ENCODE peak calls at places on chromosomes 1 and 21, in nine cellular contexts. M is suprapubic skin, X is heart left ventricle, S is uterus, L is HCT116, P is A549, N is stomach, J is right lobe of liver, E is transverse colon. T is an unnamed sample.

GRCh38 chr1:243731301-243731891 is 118.6 kb downstream of the AKT3 start:
- DNase-seq in M (no peak), X (peak; percentile 65), S (no peak), L (no peak), P (no peak), N (peak; percentile 43), J (peak; percentile 50), E (no peak), T (no peak)

GRCh38 chr1:185795181-185795580 is 61.0 kb downstream of the HMCN1 start:
- DNase-seq in M (no peak), X (no peak), S (no peak), L (no peak), P (no peak), N (no peak), J (no peak), E (no peak), T (no peak)

GRCh38 chr1:213020016-213020415 is 4.3 kb upstream of the ANGEL2 start:
- DNase-seq in M (no peak), X (no peak), S (no peak), L (no peak), P (no peak), N (no peak), J (no peak), E (no peak), T (no peak)

GRCh38 chr21:42655797-42656770 is 2.7 kb downstream of the PDE9A start:
- DNase-seq in M (no peak), X (no peak), S (no peak), L (no peak), P (no peak), N (no peak), J (no peak), E (peak; percentile 68), T (no peak)

GRCh38 chr1:58397187-58397820 is 149.2 kb downstream of the OMA1 start:
- DNase-seq in M (no peak), X (no peak), S (no peak), L (no peak), P (peak; percentile 5), N (no peak), J (no peak), E (no peak), T (no peak)

GRCh38 chr1:109617291-109617801 is 2.1 kb downstream of the GNAT2 start:
- DNase-seq in M (no peak), X (no peak), S (no peak), L (peak; percentile 44), P (peak; percentile 22), N (no peak), J (no peak), E (no peak), T (no peak)

GRCh38 chr1:111354584-111354983 is 63.9 kb downstream of the CHIA start:
- DNase-seq in M (no peak), X (no peak), S (no peak), L (no peak), P (no peak), N (no peak), J (no peak), E (no peak), T (no peak)

GRCh38 chr1:58971629-58972140 is 187.8 kb upstream of the JUN start:
- DNase-seq in M (peak; percentile 87), X (peak; percentile 60), S (peak; percentile 61), L (no peak), P (peak; percentile 19), N (peak; percentile 32), J (peak; percentile 80), E (no peak), T (no peak)

GRCh38 chr1:11027316-11027715 is 14.9 kb downstream of the TARDBP start:
- DNase-seq in M (no peak), X (no peak), S (no peak), L (no peak), P (no peak), N (no peak), J (no peak), E (no peak), T (no peak)

GRCh38 chr1:11026903-11027302 is 14.4 kb downstream of the TARDBP start:
- DNase-seq in M (no peak), X (no peak), S (no peak), L (no peak), P (no peak), N (no peak), J (no peak), E (no peak), T (no peak)

GRCh38 chr1:11026052-11026451 is 13.6 kb downstream of the TARDBP start:
- DNase-seq in M (no peak), X (no peak), S (no peak), L (no peak), P (no peak), N (no peak), J (no peak), E (no peak), T (no peak)

GRCh38 chr1:11024545-11024944 is 12.1 kb downstream of the TARDBP start:
- DNase-seq in M (no peak), X (no peak), S (no peak), L (no peak), P (no peak), N (no peak), J (no peak), E (no peak), T (no peak)

DNA sequence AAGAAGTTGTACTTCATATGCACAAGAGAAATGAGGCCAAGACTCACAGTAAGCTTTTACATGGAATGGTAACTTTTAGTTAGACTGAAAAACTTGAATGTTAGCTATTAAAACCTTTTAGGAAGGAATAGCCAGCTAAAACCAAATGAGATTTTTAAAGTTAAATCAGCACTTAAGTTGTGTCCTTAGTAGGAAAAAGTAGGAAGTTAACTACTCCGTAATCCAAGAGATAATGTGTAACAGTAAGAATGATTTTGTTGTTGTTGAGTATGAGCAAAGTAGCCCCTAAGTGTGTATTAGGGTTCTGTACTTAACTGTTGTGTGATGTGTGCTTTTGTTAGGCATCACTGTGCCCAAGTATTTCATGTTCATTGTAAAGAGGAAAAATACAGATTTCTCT is 13.2 kb downstream of the TARDBP start:
- DNase-seq in M (no peak), X (no peak), S (no peak), L (no peak), P (no peak), N (no peak), J (no peak), E (no peak), T (no peak)
- TF ChIP-seq POLR2A in M (no peak), X (no peak), S (no peak), L (no peak), P (no peak), N (no peak), J (no peak), E (no peak), T (no peak)

DNA sequence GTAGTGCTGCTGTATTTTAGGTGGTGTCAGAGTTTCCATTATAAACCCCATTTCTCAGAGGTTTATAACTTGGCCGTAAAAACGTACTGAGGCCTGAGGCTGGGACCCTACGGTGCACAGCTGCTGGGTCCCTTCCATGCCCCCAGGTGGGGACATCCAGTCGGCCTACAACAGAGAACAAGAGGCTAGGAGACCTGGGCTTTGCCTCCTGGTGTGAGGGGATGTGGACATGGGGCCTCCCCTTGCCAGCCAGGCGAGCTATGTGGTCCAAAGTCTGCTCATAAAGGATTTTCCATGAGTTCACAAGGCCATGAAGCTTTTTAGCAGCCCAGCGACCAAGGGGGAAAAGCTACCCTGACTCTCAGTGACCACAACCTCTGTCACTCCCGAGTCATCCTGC is 261.5 kb upstream of the VAMP3 start:
- DNase-seq in M (no peak), X (peak; percentile 11), S (no peak), L (no peak), P (no peak), N (no peak), J (no peak), E (no peak), T (no peak)
- H3K27ac ChIP-seq in M (no peak overlapping the region), X (no peak overlapping the region), S (no peak overlapping the region), L (no peak overlapping the region), P (peak overlapping the region; percentile 8), N (no peak overlapping the region), J (no peak overlapping the region), E (no peak overlapping the region), T (no peak overlapping the region)

GRCh38 chr1:10756842-10757241 is 39.6 kb downstream of the CASZ1 start:
- DNase-seq in M (no peak), X (no peak), S (no peak), L (no peak), P (no peak), N (peak; percentile 56), J (no peak), E (no peak), T (no peak)

GRCh38 chr1:10760566-10761502 is 35.6 kb downstream of the CASZ1 start:
- DNase-seq in M (no peak), X (no peak), S (no peak), L (no peak), P (no peak), N (no peak), J (no peak), E (no peak), T (no peak)

GRCh38 chr1:10762153-10762523 is 34.3 kb downstream of the CASZ1 start:
- DNase-seq in M (no peak), X (no peak), S (no peak), L (no peak), P (no peak), N (no peak), J (no peak), E (no peak), T (no peak)

GRCh38 chr1:10761503-10762152 is 34.8 kb downstream of the CASZ1 start:
- DNase-seq in M (no peak), X (no peak), S (no peak), L (no peak), P (no peak), N (peak; percentile 82), J (no peak), E (peak; percentile 68), T (no peak)

DNA sequence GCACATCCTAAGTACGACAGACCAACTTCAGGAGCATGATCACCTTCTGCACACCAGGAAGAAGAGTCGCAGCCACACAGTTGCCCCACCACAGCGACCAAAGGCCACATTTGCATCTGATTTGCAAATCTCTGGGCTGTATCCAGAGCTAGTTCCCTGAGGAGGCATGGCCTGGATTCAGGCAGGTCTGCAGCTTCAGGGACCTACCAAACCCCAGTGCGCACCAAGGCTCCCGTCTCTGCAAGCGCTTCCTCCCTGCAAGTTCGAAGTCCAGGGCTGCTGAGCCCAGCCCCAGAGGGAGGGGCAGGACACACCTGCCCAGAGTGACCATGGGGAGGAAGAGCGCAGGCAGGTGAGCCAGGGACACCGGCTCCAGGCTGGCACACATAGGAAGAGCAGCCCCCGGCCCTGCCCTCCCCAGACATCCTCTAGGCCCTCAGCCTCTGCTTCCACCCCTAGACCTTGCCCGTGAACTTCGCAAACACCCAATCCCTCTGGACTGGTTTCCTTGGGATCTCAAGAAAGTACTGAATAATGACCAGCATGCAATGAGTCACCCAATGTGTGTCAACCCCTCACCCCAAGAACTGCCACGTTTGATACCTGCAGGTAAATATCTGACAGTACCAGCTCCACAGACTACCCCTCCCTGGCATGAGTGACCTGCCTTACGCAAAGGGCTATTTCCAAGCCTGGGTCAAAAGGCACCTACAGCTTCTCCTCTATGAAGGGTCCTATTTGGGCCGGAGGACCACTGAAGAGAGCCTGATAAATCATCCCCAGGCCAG is 36.8 kb downstream of the CASZ1 start:
- DNase-seq in M (no peak), X (no peak), S (no peak), L (no peak), P (no peak), N (peak; percentile 82), J (peak; percentile 37), E (peak; percentile 91), T (no peak)
- TF ChIP-seq POLR2A in M (no peak), X (no peak), S (no peak), L (no peak), P (no peak), N (no peak), J (no peak), E (peak; percentile 80), T (no peak)

DNA sequence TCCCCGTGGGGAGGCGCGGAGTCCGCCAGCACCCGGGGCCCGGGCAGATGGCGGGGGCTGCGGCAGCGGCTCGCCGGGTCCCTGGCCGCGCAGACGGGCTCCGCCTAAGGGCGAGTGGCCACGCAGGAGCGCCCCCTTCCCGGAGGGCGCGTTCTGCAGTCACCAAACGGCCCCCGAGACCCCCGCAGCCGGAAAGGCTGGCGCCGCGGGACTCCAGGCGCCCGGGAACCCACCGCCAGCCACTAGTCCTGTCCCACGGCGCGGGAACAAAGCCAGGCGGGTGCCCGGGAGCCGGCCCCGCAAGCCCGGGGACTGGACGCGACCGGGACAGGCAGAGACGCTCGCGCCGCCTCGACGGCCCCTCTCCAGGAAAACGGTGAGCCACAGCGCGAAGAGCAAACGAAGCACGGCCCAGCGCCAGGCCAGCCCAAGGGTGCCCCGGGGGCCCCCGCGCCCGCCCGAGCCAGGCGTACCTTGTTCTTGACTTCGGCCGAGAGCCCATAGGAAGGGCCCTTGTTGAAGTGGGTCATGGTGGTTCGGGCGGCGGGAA is 470 bp downstream of the CNN3 start:
- DNase-seq in M (peak; percentile 77), X (peak; percentile 75), S (peak; percentile 56), L (no peak), P (peak; percentile 45), N (peak; percentile 50), J (peak; percentile 69), E (peak; percentile 60), T (peak; percentile 30)
- H3K27ac ChIP-seq in M (peak overlapping the region; percentile 97), X (peak overlapping the region; percentile 96), S (peak overlapping the region; percentile 100), L (peak overlapping the region; percentile 89), P (peak overlapping the region; percentile 88), N (peak overlapping the region; percentile 99), J (peak overlapping the region; percentile 98), E (peak overlapping the region; percentile 98), T (peak overlapping the region; percentile 99)

T was measured in tibial nerve.